ENCODE peak calls at places on chromosomes 12 and 14, in seven cellular contexts. J, P, M, T, V, G and E are unnamed samples.

GRCh38 chr12:256225-256624 is 6.4 kb downstream of the SLC6A13 start:
- DNase-seq in V (no peak), T (no peak), J (no peak), P (no peak), G (no peak), M (no peak), E (no peak)

GRCh38 chr12:1453801-1454200 is 140.6 kb downstream of the FBXL14 start:
- DNase-seq in M (peak), V (no peak), J (no peak), G (no peak), T (no peak), P (no peak), E (no peak)

GRCh38 chr12:123853401-123854070 is 91.4 kb downstream of the DNAH10 start:
- DNase-seq in T (no peak), P (peak), M (no peak), V (no peak), G (no peak), J (no peak), E (no peak)

GRCh38 chr12:132147423-132148367 is 3.4 kb downstream of the NOC4L start:
- DNase-seq in P (no peak), V (no peak), M (no peak), J (no peak), G (peak), T (no peak), E (no peak)

GRCh38 chr12:65098364-65098763 is 22.7 kb downstream of the WIF1 start:
- DNase-seq in V (no peak), G (no peak), J (no peak), P (no peak), T (no peak), M (no peak), E (peak)

GRCh38 chr14:54425068-54425467 is 16.1 kb downstream of the CNIH1 start:
- DNase-seq in M (no peak), G (no peak), P (no peak), J (no peak), V (no peak), T (no peak), E (no peak)

GRCh38 chr14:95876769-95877490 is at the start of gene TUNAR:
- DNase-seq in P (no peak), G (no peak), M (no peak), J (peak), T (no peak), V (no peak), E (peak)

GRCh38 chr14:25178255-25178654 is 128.3 kb upstream of the STXBP6 start:
- DNase-seq in J (no peak), G (no peak), T (no peak), V (no peak), P (peak), M (no peak), E (no peak)

GRCh38 chr14:24179961-24180726 is 8.3 kb downstream of the REC8 start:
- DNase-seq in V (peak), J (peak), P (no peak), M (peak), G (no peak), T (no peak), E (peak)

GRCh38 chr14:21860172-21860571 is 186.6 kb upstream of the OR4E1 start:
- DNase-seq in G (no peak), V (no peak), P (no peak), J (peak), M (no peak), T (no peak), E (peak)

GRCh38 chr14:95763875-95764274 is 50.0 kb upstream of the TCL1A start:
- DNase-seq in G (no peak), M (no peak), P (no peak), V (no peak), J (no peak), T (no peak), E (no peak)

GRCh38 chr12:19779393-19780056 is 340.2 kb downstream of the AEBP2 start:
- DNase-seq in P (no peak), V (peak), G (no peak), T (no peak), M (no peak), J (no peak), E (peak)

GRCh38 chr14:88993946-88994345 is 169.5 kb downstream of the TTC8 start:
- DNase-seq in M (peak), T (no peak), J (no peak), G (no peak), P (no peak), V (peak), E (peak)

GRCh38 chr14:29927596-29928341 is at the start of gene PRKD1:
- DNase-seq in P (peak), V (peak), M (peak), G (peak), T (peak), J (peak), E (peak)

GRCh38 chr14:30610719-30611388 is 11.3 kb upstream of the SCFD1 start:
- DNase-seq in M (peak), P (peak), G (no peak), T (peak), J (peak), V (peak), E (peak)

GRCh38 chr14:50344831-50345563 is 32.9 kb downstream of the DMAC2L start:
- DNase-seq in P (no peak), V (peak), G (no peak), J (no peak), M (peak), T (no peak), E (no peak)

DNA sequence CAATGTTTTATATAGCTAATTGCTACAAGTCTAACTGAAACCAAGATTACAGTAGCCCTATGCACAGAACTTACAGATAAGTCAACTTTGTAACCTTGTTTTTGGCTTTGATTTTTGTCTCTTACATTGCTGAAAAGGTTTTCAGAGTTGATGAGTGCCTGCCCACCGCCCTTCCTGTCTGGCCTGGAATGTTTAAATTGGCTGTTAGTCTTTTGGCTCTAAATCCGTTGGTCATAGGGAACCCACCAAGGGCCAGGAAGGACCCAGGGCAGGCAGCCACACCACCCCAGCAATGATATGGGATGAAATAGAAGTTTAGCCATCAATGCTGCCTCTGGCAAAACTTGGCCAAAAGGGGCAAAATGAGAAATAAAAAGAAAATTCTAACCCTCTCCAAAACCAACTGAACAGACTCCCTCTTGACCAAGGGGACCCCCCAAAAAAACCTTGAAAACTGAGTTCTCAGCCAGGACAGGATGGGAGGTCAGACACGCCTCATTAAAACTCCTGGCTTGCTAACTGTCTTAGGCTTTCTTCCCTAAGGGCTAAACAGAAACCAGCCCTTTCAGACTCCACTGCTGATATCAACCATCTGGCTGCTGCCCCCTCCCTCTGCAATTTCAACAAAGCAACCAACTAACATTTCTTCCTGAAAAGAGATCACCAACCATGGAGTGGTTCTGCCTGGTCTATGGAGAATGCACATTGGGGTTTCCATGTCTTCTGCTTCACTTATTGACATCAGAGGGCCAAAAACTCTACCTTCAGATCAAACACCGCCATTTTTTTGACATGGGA is 242.1 kb upstream of the NOS1 start:
- DNase-seq in G (no peak), J (peak), V (no peak), P (no peak), T (no peak), M (no peak), E (no peak)
- TF ChIP-seq CTCF in G (no peak), J (peak), V (no peak), P (no peak), T (no peak), M (no peak), E (no peak)

DNA sequence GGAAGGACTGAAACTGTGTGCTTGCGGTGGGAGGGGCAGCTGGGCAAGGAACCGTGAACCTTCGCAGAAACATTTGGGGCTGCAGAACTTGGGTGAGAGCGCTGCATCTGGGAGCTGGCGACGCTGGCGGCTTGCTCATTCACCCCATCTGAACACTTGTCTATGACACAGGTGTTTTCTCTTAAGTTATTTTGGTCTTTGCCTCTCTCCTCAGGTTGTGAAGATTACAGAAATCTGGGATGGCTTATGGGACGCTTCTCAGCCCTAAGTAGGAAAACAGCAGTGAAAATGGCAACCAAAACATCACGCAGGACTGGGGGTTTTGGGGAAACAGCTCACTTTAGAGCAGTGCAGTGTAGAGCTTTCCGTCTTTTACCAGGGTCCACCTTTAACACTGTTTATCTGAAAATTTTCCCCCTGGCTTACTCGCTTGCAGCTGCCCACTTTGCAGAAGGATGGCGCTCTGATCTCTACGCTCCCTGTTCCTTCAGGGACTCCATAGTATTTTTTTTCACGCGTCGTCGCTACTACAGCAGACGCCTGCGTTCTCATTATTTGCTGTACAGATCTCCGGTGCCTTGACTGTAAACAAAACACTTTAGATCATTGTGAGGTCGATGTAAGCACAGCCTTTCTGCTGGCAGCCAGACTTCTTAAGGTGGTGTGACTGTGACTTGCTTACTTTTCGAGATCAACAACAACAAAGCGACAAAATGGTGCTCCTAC is 2.7 kb upstream of the CDKN1B start:
- DNase-seq in M (peak), G (no peak), J (peak), V (no peak), P (peak), T (peak), E (no peak)
- H3K4me3 ChIP-seq in M (peak), G (peak), J (peak), V (peak), P (peak), T (no peak), E (peak)

GRCh38 chr14:104728631-104729030 is 4.6 kb downstream of the ADSS1 start:
- DNase-seq in G (no peak), J (no peak), V (no peak), M (no peak), T (no peak), P (no peak), E (no peak)

GRCh38 chr14:104725772-104726548 is 1.9 kb downstream of the ADSS1 start:
- DNase-seq in G (no peak), J (no peak), M (no peak), P (no peak), V (no peak), T (no peak), E (no peak)

GRCh38 chr14:104724981-104725771 is 1.1 kb downstream of the ADSS1 start:
- DNase-seq in T (no peak), P (no peak), J (peak), M (no peak), V (no peak), G (no peak), E (peak)

GRCh38 chr14:104724407-104724980 is 465 bp downstream of the ADSS1 start:
- DNase-seq in V (no peak), M (no peak), G (no peak), J (no peak), P (peak), T (peak), E (no peak)

GRCh38 chr14:104726600-104727451 is 2.8 kb downstream of the ADSS1 start:
- DNase-seq in G (no peak), J (no peak), M (no peak), T (no peak), V (no peak), P (no peak), E (no peak)
- TF ChIP-seq CTCF in G (no peak), J (no peak), M (no peak), T (no peak), V (no peak), P (no peak), E (peak)

GRCh38 chr12:111976860-111977259 is 36.1 kb downstream of the TMEM116 start:
- DNase-seq in V (no peak), M (no peak), G (no peak), J (no peak), P (no peak), T (no peak), E (no peak)

GRCh38 chr12:111975161-111975931 is 37.6 kb downstream of the TMEM116 start:
- DNase-seq in P (no peak), V (peak), T (no peak), J (no peak), G (no peak), M (peak), E (peak)

GRCh38 chr12:111976291-111976690 is 36.7 kb downstream of the TMEM116 start:
- DNase-seq in V (no peak), J (no peak), M (no peak), G (no peak), T (no peak), P (no peak), E (no peak)

GRCh38 chr12:111971800-111972199 is 41.2 kb downstream of the TMEM116 start:
- DNase-seq in P (no peak), V (no peak), M (no peak), J (no peak), G (no peak), T (no peak), E (no peak)
- H3K4me3 ChIP-seq in P (no peak), V (no peak), M (no peak), J (no peak), G (no peak), T (no peak), E (no peak)